ENCODE peak calls at places on chromosomes 3 and 15, in seven cellular contexts. One of them, this sample, is unnamed.

GRCh38 chr15:75061272-75061671 is 37.9 kb downstream of the PPCDC start:
- DNase-seq in spleen: no peak
- DNase-seq in tibial nerve: no peak
- DNase-seq in breast epithelium: no peak
- DNase-seq in adrenal gland: no peak
- DNase-seq in Peyer's patch: peak; percentile 43
- DNase-seq in heart left ventricle: no peak
- DNase-seq in this sample: no peak

GRCh38 chr15:41512078-41512394 is 1.6 kb downstream of the LTK start:
- DNase-seq in spleen: no peak
- DNase-seq in tibial nerve: no peak
- DNase-seq in breast epithelium: no peak
- DNase-seq in adrenal gland: no peak
- DNase-seq in Peyer's patch: no peak
- DNase-seq in heart left ventricle: no peak
- DNase-seq in this sample: no peak

GRCh38 chr3:48064292-48064829 is 48.1 kb upstream of the MAP4 start:
- DNase-seq in spleen: no peak
- DNase-seq in tibial nerve: no peak
- DNase-seq in breast epithelium: no peak
- DNase-seq in adrenal gland: no peak
- DNase-seq in Peyer's patch: no peak
- DNase-seq in heart left ventricle: no peak
- DNase-seq in this sample: no peak

GRCh38 chr3:57797701-57798487 is 41.8 kb downstream of the SLMAP start:
- DNase-seq in spleen: no peak
- DNase-seq in tibial nerve: no peak
- DNase-seq in breast epithelium: no peak
- DNase-seq in adrenal gland: no peak
- DNase-seq in Peyer's patch: no peak
- DNase-seq in heart left ventricle: no peak
- DNase-seq in this sample: no peak

GRCh38 chr3:61417352-61417751 is 144.0 kb upstream of the PTPRG start:
- DNase-seq in spleen: no peak
- DNase-seq in tibial nerve: no peak
- DNase-seq in breast epithelium: no peak
- DNase-seq in adrenal gland: no peak
- DNase-seq in Peyer's patch: no peak
- DNase-seq in heart left ventricle: no peak
- DNase-seq in this sample: no peak

GRCh38 chr3:187746479-187747335 is 1.4 kb upstream of the BCL6 start:
- DNase-seq in spleen: no peak
- DNase-seq in tibial nerve: no peak
- DNase-seq in breast epithelium: peak; percentile 32
- DNase-seq in adrenal gland: no peak
- DNase-seq in Peyer's patch: no peak
- DNase-seq in heart left ventricle: no peak
- DNase-seq in this sample: no peak

GRCh38 chr3:50374363-50375108 is 15.2 kb upstream of the TMEM115 start:
- DNase-seq in spleen: no peak
- DNase-seq in tibial nerve: no peak
- DNase-seq in breast epithelium: no peak
- DNase-seq in adrenal gland: no peak
- DNase-seq in Peyer's patch: no peak
- DNase-seq in heart left ventricle: no peak
- DNase-seq in this sample: no peak

GRCh38 chr3:139654637-139655365 is 23.0 kb downstream of the NMNAT3 start:
- DNase-seq in spleen: no peak
- DNase-seq in tibial nerve: no peak
- DNase-seq in breast epithelium: no peak
- DNase-seq in adrenal gland: no peak
- DNase-seq in Peyer's patch: peak; percentile 56
- DNase-seq in heart left ventricle: no peak
- DNase-seq in this sample: no peak

GRCh38 chr3:189714991-189715961 is 84.1 kb downstream of the TP63 start:
- DNase-seq in spleen: no peak
- DNase-seq in tibial nerve: no peak
- DNase-seq in breast epithelium: no peak
- DNase-seq in adrenal gland: no peak
- DNase-seq in Peyer's patch: no peak
- DNase-seq in heart left ventricle: no peak
- DNase-seq in this sample: no peak

GRCh38 chr3:48663489-48664312 is 1.0 kb upstream of the CELSR3 start:
- DNase-seq in spleen: peak; percentile 94
- DNase-seq in tibial nerve: peak; percentile 88
- DNase-seq in breast epithelium: peak; percentile 93
- DNase-seq in adrenal gland: peak; percentile 99
- DNase-seq in Peyer's patch: peak; percentile 97
- DNase-seq in heart left ventricle: peak; percentile 90
- DNase-seq in this sample: peak; percentile 91

GRCh38 chr3:149770246-149770645 is 18.0 kb upstream of the COMMD2 start:
- DNase-seq in spleen: no peak
- DNase-seq in tibial nerve: no peak
- DNase-seq in breast epithelium: no peak
- DNase-seq in adrenal gland: no peak
- DNase-seq in Peyer's patch: no peak
- DNase-seq in heart left ventricle: no peak
- DNase-seq in this sample: no peak

GRCh38 chr3:123559040-123559861 is 25.6 kb downstream of the HACD2 start:
- DNase-seq in spleen: no peak
- DNase-seq in tibial nerve: no peak
- DNase-seq in breast epithelium: no peak
- DNase-seq in adrenal gland: no peak
- DNase-seq in Peyer's patch: no peak
- DNase-seq in heart left ventricle: no peak
- DNase-seq in this sample: no peak

GRCh38 chr3:132231633-132232032 is 85.6 kb upstream of the ACP3 start:
- DNase-seq in spleen: no peak
- DNase-seq in tibial nerve: no peak
- DNase-seq in breast epithelium: no peak
- DNase-seq in adrenal gland: no peak
- DNase-seq in Peyer's patch: no peak
- DNase-seq in heart left ventricle: no peak
- DNase-seq in this sample: no peak

GRCh38 chr15:75109021-75109690 is 85.8 kb downstream of the PPCDC start:
- DNase-seq in spleen: no peak
- DNase-seq in tibial nerve: no peak
- DNase-seq in breast epithelium: no peak
- DNase-seq in adrenal gland: peak; percentile 43
- DNase-seq in Peyer's patch: no peak
- DNase-seq in heart left ventricle: no peak
- DNase-seq in this sample: no peak

GRCh38 chr15:64251658-64252057 is 88.8 kb upstream of the PPIB start:
- DNase-seq in spleen: no peak
- DNase-seq in tibial nerve: no peak
- DNase-seq in breast epithelium: no peak
- DNase-seq in adrenal gland: no peak
- DNase-seq in Peyer's patch: no peak
- DNase-seq in heart left ventricle: no peak
- DNase-seq in this sample: no peak

GRCh38 chr3:61547625-61548024 is 13.7 kb upstream of the PTPRG start:
- DNase-seq in spleen: no peak
- DNase-seq in tibial nerve: no peak
- DNase-seq in breast epithelium: no peak
- DNase-seq in adrenal gland: no peak
- DNase-seq in Peyer's patch: no peak
- DNase-seq in heart left ventricle: no peak
- DNase-seq in this sample: no peak

GRCh38 chr15:65082303-65082958 is 5.9 kb downstream of the KBTBD13 start:
- DNase-seq in spleen: no peak
- DNase-seq in tibial nerve: no peak
- DNase-seq in breast epithelium: no peak
- DNase-seq in adrenal gland: no peak
- DNase-seq in Peyer's patch: peak; percentile 69
- DNase-seq in heart left ventricle: no peak
- DNase-seq in this sample: no peak

GRCh38 chr15:91128028-91128427 is 28.0 kb downstream of the SV2B start:
- DNase-seq in spleen: no peak
- DNase-seq in tibial nerve: no peak
- DNase-seq in breast epithelium: no peak
- DNase-seq in adrenal gland: no peak
- DNase-seq in Peyer's patch: no peak
- DNase-seq in heart left ventricle: no peak
- DNase-seq in this sample: no peak

GRCh38 chr15:56919708-56920637 is 1.5 kb downstream of the TCF12 start:
- DNase-seq in spleen: no peak
- DNase-seq in tibial nerve: no peak
- DNase-seq in breast epithelium: no peak
- DNase-seq in adrenal gland: peak; percentile 56
- DNase-seq in Peyer's patch: peak; percentile 60
- DNase-seq in heart left ventricle: peak; percentile 33
- DNase-seq in this sample: peak; percentile 75

GRCh38 chr3:72888546-72889309 is 882 bp downstream of the GXYLT2 start:
- DNase-seq in spleen: no peak
- DNase-seq in tibial nerve: no peak
- DNase-seq in breast epithelium: no peak
- DNase-seq in adrenal gland: peak; percentile 64
- DNase-seq in Peyer's patch: no peak
- DNase-seq in heart left ventricle: peak; percentile 25
- DNase-seq in this sample: no peak

GRCh38 chr3:112338021-112338726 is 5.2 kb downstream of the CD200 start:
- DNase-seq in spleen: no peak
- DNase-seq in tibial nerve: no peak
- DNase-seq in breast epithelium: no peak
- DNase-seq in adrenal gland: no peak
- DNase-seq in Peyer's patch: no peak
- DNase-seq in heart left ventricle: no peak
- DNase-seq in this sample: no peak

GRCh38 chr3:112327371-112327951 is 5.5 kb upstream of the CD200 start:
- DNase-seq in spleen: no peak
- DNase-seq in tibial nerve: no peak
- DNase-seq in breast epithelium: no peak
- DNase-seq in adrenal gland: no peak
- DNase-seq in Peyer's patch: peak; percentile 54
- DNase-seq in heart left ventricle: no peak
- DNase-seq in this sample: no peak

GRCh38 chr3:112334709-112335108 is 1.8 kb downstream of the CD200 start:
- DNase-seq in spleen: no peak
- DNase-seq in tibial nerve: no peak
- DNase-seq in breast epithelium: no peak
- DNase-seq in adrenal gland: no peak
- DNase-seq in Peyer's patch: no peak
- DNase-seq in heart left ventricle: no peak
- DNase-seq in this sample: no peak

GRCh38 chr3:112333386-112334334 is 704 bp downstream of the CD200 start:
- DNase-seq in spleen: peak; percentile 76
- DNase-seq in tibial nerve: no peak
- DNase-seq in breast epithelium: no peak
- DNase-seq in adrenal gland: no peak
- DNase-seq in Peyer's patch: no peak
- DNase-seq in heart left ventricle: no peak
- DNase-seq in this sample: no peak

DNA sequence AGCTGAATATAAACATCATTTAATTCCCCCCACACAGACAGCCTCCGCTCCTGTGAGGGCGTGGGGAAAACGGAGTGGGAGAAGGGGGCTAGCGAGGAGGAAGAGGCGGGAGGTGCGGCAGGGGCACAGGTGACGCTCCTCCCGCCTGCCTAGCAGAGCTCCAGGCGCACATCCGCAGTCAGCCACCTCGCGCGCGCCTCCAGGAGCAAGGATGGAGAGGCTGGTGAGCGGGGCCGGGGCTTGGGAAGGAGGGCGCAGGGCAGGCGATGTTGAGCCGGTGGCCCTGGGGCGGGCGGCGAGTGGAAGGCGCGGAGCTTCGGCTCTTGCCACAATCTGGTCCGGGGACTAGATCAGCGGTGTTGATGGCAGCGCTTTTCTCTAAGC is at the start of gene CD200:
- DNase-seq in spleen: peak; percentile 89
- DNase-seq in tibial nerve: peak; percentile 32
- DNase-seq in breast epithelium: peak; percentile 62
- DNase-seq in adrenal gland: peak; percentile 79
- DNase-seq in Peyer's patch: peak; percentile 82
- DNase-seq in heart left ventricle: peak; percentile 54
- DNase-seq in this sample: peak; percentile 79
- TF ChIP-seq POLR2A in spleen: no peak
- TF ChIP-seq POLR2A in tibial nerve: peak; percentile 52
- TF ChIP-seq POLR2A in breast epithelium: no peak
- TF ChIP-seq POLR2A in adrenal gland: no peak
- TF ChIP-seq POLR2A in Peyer's patch: no peak
- TF ChIP-seq POLR2A in heart left ventricle: no peak
- TF ChIP-seq POLR2A in this sample: peak; percentile 46

DNA sequence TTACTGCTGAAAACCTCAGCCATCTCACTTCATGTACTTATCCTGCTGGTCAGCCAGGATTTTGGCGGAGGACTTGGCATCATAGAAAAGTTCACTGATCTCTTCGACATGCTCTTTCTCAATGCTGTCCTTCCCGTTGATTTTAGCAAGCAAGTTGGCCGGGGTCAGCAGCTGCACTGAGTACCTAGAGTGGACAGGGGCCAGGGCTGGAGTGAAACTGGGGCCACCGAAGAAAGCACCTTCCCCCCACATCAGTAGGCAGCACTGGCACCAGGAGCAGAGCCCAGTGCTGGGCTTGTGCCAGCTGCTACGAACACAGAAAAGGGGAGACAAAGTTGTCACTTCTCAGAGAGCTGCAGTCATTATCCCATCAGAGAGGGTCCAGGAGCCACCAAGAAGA is 29.0 kb downstream of the SEC61A1 start:
- DNase-seq in spleen: no peak
- DNase-seq in tibial nerve: no peak
- DNase-seq in breast epithelium: no peak
- DNase-seq in adrenal gland: peak; percentile 43
- DNase-seq in Peyer's patch: no peak
- DNase-seq in heart left ventricle: no peak
- DNase-seq in this sample: peak; percentile 28
- H3K36me3 ChIP-seq in spleen: peaks cover 80% of the 10 kb centered on the region
- H3K36me3 ChIP-seq in tibial nerve: peaks cover 74% of the 10 kb centered on the region
- H3K36me3 ChIP-seq in breast epithelium: no peaks in the 10 kb centered on the region
- H3K36me3 ChIP-seq in adrenal gland: peaks cover 4% of the 10 kb centered on the region
- H3K36me3 ChIP-seq in Peyer's patch: no peaks in the 10 kb centered on the region
- H3K36me3 ChIP-seq in heart left ventricle: peaks cover 9% of the 10 kb centered on the region
- H3K36me3 ChIP-seq in this sample: no peaks in the 10 kb centered on the region

DNA sequence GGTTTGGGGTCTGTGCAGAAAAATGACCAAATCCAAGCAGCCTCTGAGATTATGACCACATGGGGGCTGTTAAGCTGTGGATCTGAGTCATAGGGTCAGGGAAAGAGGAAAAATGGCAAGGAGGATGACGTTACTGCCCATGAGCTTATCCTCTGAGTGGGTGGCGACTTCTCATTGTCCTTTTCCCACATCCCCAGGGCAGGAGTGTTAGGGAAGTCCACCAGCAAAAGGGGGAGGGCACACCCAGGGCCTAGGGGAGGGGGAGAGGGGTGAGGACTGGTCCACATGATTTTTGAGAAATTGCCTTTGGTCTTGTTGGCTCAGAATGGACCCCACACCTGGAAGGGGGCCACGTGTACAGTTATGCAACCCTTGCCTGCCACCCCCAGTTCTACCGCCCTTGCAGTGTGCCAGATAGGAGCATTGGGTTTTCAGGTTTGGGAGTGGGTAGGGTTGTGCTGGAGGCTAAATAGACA is 2.6 kb downstream of the CD276 start:
- DNase-seq in spleen: peak; percentile 43
- DNase-seq in tibial nerve: no peak
- DNase-seq in breast epithelium: no peak
- DNase-seq in adrenal gland: peak; percentile 69
- DNase-seq in Peyer's patch: peak; percentile 28
- DNase-seq in heart left ventricle: no peak
- DNase-seq in this sample: peak; percentile 61
- TF ChIP-seq POLR2A in spleen: no peak
- TF ChIP-seq POLR2A in tibial nerve: no peak
- TF ChIP-seq POLR2A in breast epithelium: no peak
- TF ChIP-seq POLR2A in adrenal gland: peak; percentile 67
- TF ChIP-seq POLR2A in Peyer's patch: no peak
- TF ChIP-seq POLR2A in heart left ventricle: no peak
- TF ChIP-seq POLR2A in this sample: no peak

GRCh38 chr3:196055683-196056270 is 26.1 kb downstream of the TFRC start:
- DNase-seq in spleen: no peak
- DNase-seq in tibial nerve: no peak
- DNase-seq in breast epithelium: no peak
- DNase-seq in adrenal gland: peak; percentile 69
- DNase-seq in Peyer's patch: peak; percentile 63
- DNase-seq in heart left ventricle: no peak
- DNase-seq in this sample: no peak
- H3K36me3 ChIP-seq in spleen: peaks cover 100% of the 10 kb centered on the region
- H3K36me3 ChIP-seq in tibial nerve: peaks cover 97% of the 10 kb centered on the region
- H3K36me3 ChIP-seq in breast epithelium: peaks cover 14% of the 10 kb centered on the region
- H3K36me3 ChIP-seq in adrenal gland: peaks cover 98% of the 10 kb centered on the region
- H3K36me3 ChIP-seq in Peyer's patch: no peaks in the 10 kb centered on the region
- H3K36me3 ChIP-seq in heart left ventricle: peaks cover 99% of the 10 kb centered on the region
- H3K36me3 ChIP-seq in this sample: peaks cover 100% of the 10 kb centered on the region

This sample was measured in sigmoid colon.